ENCODE peak calls at places on chromosomes 16 and 17, in four cellular contexts. D is kidney tubule cell; P is activated CD4-positive, alpha-beta T cell treated with anti-CD3 and anti-CD28 coated beads, Interleukin-2, amount 50 U/mL, for 48 hours; A is stimulated activated CD4-positive, alpha-beta T cell treated with anti-CD3 and anti-CD28 coated beads, Interleukin-2, amount 100 ng/mL, for 48 hours. R is an unnamed sample.

GRCh38 chr16:26729917-26730541 is 336.7 kb upstream of the C16orf82 start:
- DNase-seq in D (no peak), P (no peak), A (no peak), R (no peak)

GRCh38 chr17:7932949-7933348 is 943 bp downstream of the CNTROB start:
- DNase-seq in D (peak), P (peak), A (no peak), R (peak)

GRCh38 chr16:79970551-79971236 is 370.2 kb upstream of the MAF start:
- DNase-seq in D (peak), P (no peak), A (no peak), R (no peak)

GRCh38 chr17:58313815-58314705 is 14.5 kb downstream of the TSPOAP1 start:
- DNase-seq in D (no peak), P (no peak), A (no peak), R (no peak)

GRCh38 chr17:18356624-18357023 is 6.7 kb downstream of the SHMT1 start:
- DNase-seq in D (no peak), P (no peak), A (no peak), R (no peak)

GRCh38 chr17:56319531-56319930 is 166.3 kb downstream of the ANKFN1 start:
- DNase-seq in D (peak), P (no peak), A (no peak), R (peak)

GRCh38 chr17:75474736-75475135 is 18.3 kb downstream of the TMEM94 start:
- DNase-seq in D (no peak), P (no peak), A (no peak), R (no peak)

GRCh38 chr17:8163978-8164814 is 1.4 kb upstream of the VAMP2 start:
- DNase-seq in D (peak), P (peak), A (peak), R (peak)

GRCh38 chr17:82269882-82270500 is 3.5 kb downstream of the CSNK1D start:
- DNase-seq in D (no peak), P (no peak), A (no peak), R (no peak)

GRCh38 chr17:16287563-16288027 is 65.7 kb downstream of the CENPV start:
- DNase-seq in D (peak), P (no peak), A (no peak), R (peak)

GRCh38 chr17:73215414-73215813 is 22.6 kb downstream of the COG1 start:
- DNase-seq in D (no peak), P (no peak), A (no peak), R (no peak)

GRCh38 chr17:27577124-27577761 is 53.7 kb upstream of the LGALS9 start:
- DNase-seq in D (peak), P (no peak), A (no peak), R (peak)

GRCh38 chr16:1309888-1310831 is 724 bp downstream of the UBE2I start:
- DNase-seq in D (peak), P (peak), A (peak), R (peak)

GRCh38 chr16:10323528-10323869 is 62.4 kb upstream of the ATF7IP2 start:
- DNase-seq in D (no peak), P (no peak), A (no peak), R (no peak)

GRCh38 chr16:89873109-89873821 is at the start of gene TCF25:
- DNase-seq in D (peak), P (peak), A (peak), R (peak)

GRCh38 chr17:81291662-81292061 is 3.4 kb downstream of the SLC38A10 start:
- DNase-seq in D (peak), P (peak), A (peak), R (peak)

GRCh38 chr16:51507286-51507685 is 356.2 kb upstream of the SALL1 start:
- DNase-seq in D (no peak), P (no peak), A (no peak), R (no peak)

GRCh38 chr16:22623351-22623781 is 112.7 kb downstream of the NPIPB5 start:
- DNase-seq in D (peak), P (no peak), A (no peak), R (peak)

GRCh38 chr17:82153745-82154375 is 55.8 kb upstream of the FASN start:
- DNase-seq in D (peak), P (peak), A (peak), R (peak)

GRCh38 chr17:50353600-50354195 is 7.8 kb downstream of the XYLT2 start:
- DNase-seq in D (no peak), P (no peak), A (no peak), R (no peak)

GRCh38 chr17:49390548-49391324 is 23.9 kb downstream of the PHB1 start:
- DNase-seq in D (peak), P (peak), A (no peak), R (no peak)

GRCh38 chr17:794876-795275 is 12.7 kb downstream of the MRM3 start:
- DNase-seq in D (peak), P (peak), A (peak), R (no peak)

GRCh38 chr16:79980650-79981521 is 380.3 kb upstream of the MAF start:
- DNase-seq in D (peak), P (no peak), A (no peak), R (no peak)

GRCh38 chr16:53449816-53450517 is 15.7 kb downstream of the RBL2 start:
- DNase-seq in D (no peak), P (no peak), A (no peak), R (no peak)

GRCh38 chr17:63447688-63448005 is 1.5 kb upstream of the CYB561 start:
- DNase-seq in D (no peak), P (no peak), A (no peak), R (no peak)

GRCh38 chr16:15735610-15736009 is 85.6 kb downstream of the NDE1 start:
- DNase-seq in D (no peak), P (no peak), A (no peak), R (no peak)